ENCODE peak calls at places on chromosomes 2 and 18, in six cellular contexts. D, K, B, E, S and O are unnamed samples.

GRCh38 chr18:30675072-30675471 is 367.5 kb downstream of the DSC3 start:
- DNase-seq in K (no peak), D (no peak), S (no peak), B (no peak), E (no peak), O (no peak)

GRCh38 chr2:240024766-240025165 is 376 bp downstream of the NDUFA10 start:
- DNase-seq in E (no peak), K (no peak), D (no peak), S (peak; percentile 61), B (no peak), O (no peak)

GRCh38 chr2:180705551-180705950 is 274.9 kb upstream of the UBE2E3 start:
- DNase-seq in S (no peak), B (no peak), K (no peak), E (no peak), D (no peak), O (no peak)

GRCh38 chr2:75224636-75225094 is 25.3 kb upstream of the TACR1 start:
- DNase-seq in K (no peak), S (no peak), B (no peak), E (no peak), D (no peak), O (no peak)

GRCh38 chr2:171515672-171516298 is 6.5 kb upstream of the CYBRD1 start:
- DNase-seq in S (no peak), E (no peak), K (no peak), B (no peak), D (peak; percentile 72), O (no peak)

GRCh38 chr18:53534695-53535094 is 689.8 kb downstream of the MBD2 start:
- DNase-seq in D (no peak), E (no peak), K (peak; percentile 26), B (no peak), S (no peak), O (no peak)

GRCh38 chr2:99336780-99337163 is 417 bp upstream of the EIF5B start:
- DNase-seq in B (no peak), D (no peak), E (no peak), S (no peak), K (no peak), O (no peak)

GRCh38 chr2:28296243-28296642 is 96.4 kb upstream of the FOSL2 start:
- DNase-seq in B (no peak), S (no peak), E (no peak), K (no peak), D (peak; percentile 77), O (no peak)

GRCh38 chr18:49335677-49336076 is 124.8 kb downstream of the DYM start:
- DNase-seq in E (no peak), S (no peak), K (no peak), D (no peak), B (no peak), O (no peak)

GRCh38 chr2:55966431-55967118 is 43.0 kb upstream of the EFEMP1 start:
- DNase-seq in B (peak; percentile 75), D (peak; percentile 52), E (no peak), S (peak; percentile 82), K (peak; percentile 73), O (peak; percentile 69)

GRCh38 chr2:195871326-195871725 is 197.3 kb downstream of the DNAH7 start:
- DNase-seq in S (no peak), E (no peak), B (no peak), D (no peak), K (no peak), O (no peak)

GRCh38 chr2:128237081-128237534 is 81.6 kb downstream of the HS6ST1 start:
- DNase-seq in E (no peak), B (peak; percentile 14), K (no peak), S (no peak), D (peak; percentile 83), O (no peak)

GRCh38 chr2:215059724-215060123 is 78.7 kb downstream of the ABCA12 start:
- DNase-seq in K (no peak), D (peak; percentile 52), B (no peak), S (no peak), E (no peak), O (no peak)

GRCh38 chr2:179268277-179268935 is 3.8 kb upstream of the SESTD1 start:
- DNase-seq in B (no peak), K (no peak), E (no peak), D (peak; percentile 6), S (peak; percentile 71), O (peak; percentile 68)

GRCh38 chr18:23281626-23282436 is 146.5 kb downstream of the CABLES1 start:
- DNase-seq in D (no peak), K (no peak), S (no peak), B (no peak), E (no peak), O (no peak)

GRCh38 chr2:18077724-18078123 is 199.3 kb downstream of the KCNS3 start:
- DNase-seq in B (no peak), K (no peak), E (no peak), D (peak; percentile 96), S (no peak), O (no peak)

GRCh38 chr2:140600116-140600515 is 1530.7 kb downstream of the LRP1B start:
- DNase-seq in E (no peak), B (no peak), S (no peak), D (peak; percentile 79), K (no peak), O (no peak)

GRCh38 chr2:168231609-168232241 is 15.7 kb downstream of the STK39 start:
- DNase-seq in K (no peak), B (no peak), S (no peak), E (no peak), D (no peak), O (no peak)

GRCh38 chr18:49855711-49856110 is 42.4 kb upstream of the ACAA2 start:
- DNase-seq in E (no peak), D (no peak), B (no peak), K (no peak), S (no peak), O (no peak)

GRCh38 chr2:201298462-201298861 is 38.1 kb downstream of the CASP8 start:
- DNase-seq in B (no peak), D (peak; percentile 23), K (no peak), E (no peak), S (no peak), O (no peak)

GRCh38 chr2:174798801-174799200 is 34.5 kb upstream of the CHRNA1 start:
- DNase-seq in K (no peak), B (no peak), S (no peak), D (no peak), E (no peak), O (no peak)

DNA sequence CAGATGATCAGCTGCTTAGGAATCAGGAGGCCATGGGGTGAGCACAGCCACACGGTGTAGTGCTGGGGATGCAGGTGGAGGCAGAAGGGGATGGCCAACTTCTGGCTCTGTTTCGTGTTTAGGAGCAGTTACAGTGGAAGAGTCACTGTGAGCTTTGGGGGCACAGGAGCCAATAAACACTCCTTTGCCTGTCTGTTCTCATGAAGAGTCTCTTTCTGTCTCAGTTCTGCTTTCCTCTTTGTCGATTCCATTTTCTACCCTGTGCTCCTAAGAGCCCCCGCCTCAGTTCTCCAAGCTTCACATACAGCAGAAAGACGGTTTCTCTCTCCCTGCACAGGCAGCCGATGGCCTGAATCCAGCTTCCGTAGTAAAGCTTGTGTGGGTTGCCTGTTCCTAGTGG is 21.0 kb upstream of the RRM2 start:
- DNase-seq in B (no peak), E (no peak), S (no peak), K (no peak), D (no peak), O (no peak)
- H3K27ac ChIP-seq in B (no peak overlapping the region), E (no peak overlapping the region), S (no peak overlapping the region), K (no peak overlapping the region), D (no peak overlapping the region), O (no peak overlapping the region)

GRCh38 chr2:234976479-234977227 is 24.8 kb downstream of the SH3BP4 start:
- DNase-seq in E (no peak), D (no peak), K (no peak), S (no peak), B (no peak), O (no peak)
- H3K27ac ChIP-seq in E (no peak overlapping the region), D (no peak overlapping the region), K (no peak overlapping the region), S (no peak overlapping the region), B (no peak overlapping the region), O (no peak overlapping the region)

GRCh38 chr2:237167038-237167437 is 81.3 kb downstream of the COPS8 start:
- DNase-seq in S (no peak), K (no peak), E (peak; percentile 64), D (no peak), B (no peak), O (no peak)

GRCh38 chr2:237164474-237165047 is 78.9 kb downstream of the COPS8 start:
- DNase-seq in S (no peak), D (no peak), K (no peak), B (no peak), E (peak; percentile 68), O (no peak)

GRCh38 chr2:237167934-237168333 is 82.2 kb downstream of the COPS8 start:
- DNase-seq in K (no peak), E (no peak), B (no peak), D (no peak), S (no peak), O (no peak)

GRCh38 chr2:237162959-237163358 is 77.3 kb downstream of the COPS8 start:
- DNase-seq in S (no peak), E (no peak), D (no peak), B (no peak), K (no peak), O (no peak)

DNA sequence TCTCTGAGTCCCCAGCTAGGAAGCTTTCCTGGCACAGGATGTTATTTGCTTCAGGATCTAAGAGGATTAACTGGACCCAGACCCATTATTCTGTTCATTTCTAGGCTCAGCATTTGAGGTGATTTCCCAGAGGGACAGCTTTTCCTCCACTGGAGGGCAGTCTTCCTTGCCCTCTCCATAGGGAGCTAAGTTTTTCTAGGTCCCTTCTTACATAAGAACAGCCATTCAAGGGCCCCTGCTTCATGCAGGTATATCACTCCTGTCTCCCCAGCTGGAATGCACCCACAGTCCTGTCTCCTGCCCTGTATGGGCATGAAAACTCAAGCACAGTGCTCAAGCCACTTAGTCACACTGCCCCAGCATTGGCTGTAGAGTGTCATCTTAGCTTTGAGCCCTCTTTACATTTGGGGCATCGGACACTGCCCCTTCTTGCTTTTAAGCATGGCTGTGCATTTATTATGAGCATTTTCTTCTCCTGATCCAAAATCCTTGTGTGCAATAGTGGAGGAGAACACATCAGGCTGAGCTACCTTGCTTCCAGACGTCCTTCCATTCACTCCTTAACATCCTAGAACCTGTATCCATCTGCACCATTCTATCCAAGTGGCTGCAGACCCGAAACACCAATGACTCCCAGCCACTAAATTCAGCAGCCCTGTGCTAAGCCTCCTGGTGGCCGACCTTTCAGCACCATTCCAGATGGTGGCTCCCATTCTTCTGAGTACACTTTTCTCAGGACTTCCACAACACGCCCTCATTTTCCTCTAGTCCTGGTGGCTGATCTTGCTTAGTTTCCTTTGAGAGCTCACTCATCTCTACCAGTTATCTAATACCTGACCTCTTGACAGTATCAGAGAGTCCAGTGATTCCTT is 80.0 kb downstream of the COPS8 start:
- DNase-seq in D (no peak), E (peak; percentile 86), K (no peak), S (no peak), B (no peak), O (no peak)
- H3K27ac ChIP-seq in D (no peak overlapping the region), E (peak overlapping the region; percentile 56), K (no peak overlapping the region), S (no peak overlapping the region), B (no peak overlapping the region), O (no peak overlapping the region)

GRCh38 chr18:65704051-65704450 is 46.8 kb upstream of the CDH7 start:
- DNase-seq in S (no peak), D (no peak), E (no peak), B (no peak), K (no peak), O (no peak)

DNA sequence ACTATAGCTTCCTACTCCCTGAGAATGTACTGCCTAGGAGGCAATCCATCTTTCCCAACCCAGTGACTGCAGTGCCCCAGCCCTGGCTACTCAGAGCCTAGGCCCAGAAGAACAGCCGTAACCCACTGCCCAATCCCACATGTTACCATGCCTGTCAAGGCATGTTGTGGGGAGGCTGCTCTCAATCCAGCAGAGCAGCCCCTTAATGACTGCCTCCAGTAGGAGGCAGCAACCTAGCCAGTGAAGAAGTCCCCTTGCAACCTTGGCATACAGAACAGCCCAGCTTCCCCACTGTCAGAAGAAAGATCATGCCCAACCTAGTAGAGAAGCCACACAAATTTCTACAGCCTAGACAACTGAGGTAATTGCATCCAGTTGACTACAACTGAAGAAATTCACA is 44.2 kb upstream of the CDH7 start:
- DNase-seq in S (no peak), B (no peak), K (no peak), D (no peak), E (no peak), O (no peak)
- H3K27ac ChIP-seq in S (no peak overlapping the region), B (no peak overlapping the region), K (no peak overlapping the region), D (no peak overlapping the region), E (no peak overlapping the region), O (no peak overlapping the region)